ENCODE peak calls at places on chromosomes 13 and 19, in five cellular contexts. A is psoas muscle, E is ascending aorta, U is pancreas, T is right lobe of liver. C is an unnamed sample. For H3K4me1, the result is how much of the 10 kb centered on the place peaks cover.

GRCh38 chr13:21672811-21673591 is 2.1 kb downstream of the FGF9 start:
- DNase-seq in E (no peak), A (no peak), T (no peak), U (no peak), C (no peak)

GRCh38 chr13:41668130-41668757 is 210.9 kb downstream of the RGCC start:
- DNase-seq in E (no peak), U (no peak), T (peak), A (no peak), C (peak)

GRCh38 chr19:5166262-5166661 is 174.3 kb downstream of the PTPRS start:
- DNase-seq in U (no peak), E (no peak), A (no peak), T (no peak), C (no peak)

GRCh38 chr13:112740502-112741131 is 50.8 kb downstream of the ATP11A start:
- DNase-seq in E (no peak), U (no peak), T (peak), A (peak), C (no peak)

GRCh38 chr19:41264581-41265375 is 606 bp downstream of the HNRNPUL1 start:
- DNase-seq in E (no peak), A (peak), U (peak), T (peak), C (peak)

GRCh38 chr13:113187263-113187669 is 21.2 kb downstream of the PCID2 start:
- DNase-seq in A (peak), E (peak), U (no peak), T (peak), C (no peak)

GRCh38 chr13:108345016-108345415 is 75.5 kb downstream of the TNFSF13B start:
- DNase-seq in U (no peak), T (no peak), A (no peak), E (no peak), C (no peak)

GRCh38 chr13:24605923-24606372 is 74.3 kb upstream of the ATP12A start:
- DNase-seq in A (no peak), T (no peak), U (no peak), E (no peak), C (no peak)

GRCh38 chr13:98990701-98991100 is 12.8 kb upstream of the DOCK9 start:
- DNase-seq in T (no peak), E (no peak), U (no peak), A (no peak), C (no peak)

GRCh38 chr13:97028441-97029299 is 34.4 kb upstream of the OXGR1 start:
- DNase-seq in E (no peak), U (no peak), A (peak), T (peak), C (peak)

GRCh38 chr13:100597253-100597652 is 8.7 kb upstream of the GGACT start:
- DNase-seq in A (no peak), E (no peak), T (no peak), U (no peak), C (no peak)

GRCh38 chr19:5072115-5072514 is 103.2 kb downstream of the KDM4B start:
- DNase-seq in E (no peak), A (peak), T (no peak), U (no peak), C (no peak)

DNA sequence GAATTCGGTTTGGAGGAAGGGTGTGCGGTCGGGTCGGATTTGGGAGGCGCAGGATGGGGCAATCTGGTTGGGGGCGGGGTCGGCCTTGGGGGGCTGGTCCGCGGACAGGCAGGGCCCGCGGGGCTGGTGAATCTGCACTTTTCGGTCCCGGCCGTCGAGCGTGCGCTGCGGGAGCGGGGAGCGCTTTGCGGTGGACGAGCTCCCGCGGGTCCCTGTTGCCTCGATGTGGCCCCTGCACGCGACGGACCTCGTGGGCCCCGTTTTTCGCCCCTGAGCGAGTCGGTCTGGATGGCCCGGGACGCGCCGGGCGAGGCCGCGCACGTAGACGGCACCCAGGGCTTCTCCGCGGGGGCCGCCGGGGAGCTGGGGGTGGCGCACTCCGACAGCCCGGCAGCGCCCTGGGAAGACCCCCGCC is 11.8 kb downstream of the PEAK3 start:
- DNase-seq in U (peak), T (peak), A (peak), E (no peak), C (no peak)
- H3K4me1 ChIP-seq in U (under half), T (under half), A (under half), E (under half), C (under half)

GRCh38 chr19:45117666-45118065 is 24.7 kb downstream of the PPP1R37 start:
- DNase-seq in T (no peak), E (no peak), U (no peak), A (no peak), C (peak)
- H3K4me1 ChIP-seq in T (under half), E (under half), U (under half), A (under half), C (under half)

GRCh38 chr19:6739390-6739883 is at the start of gene TRIP10:
- DNase-seq in T (peak), E (peak), U (peak), A (peak), C (peak)
- H3K4me1 ChIP-seq in T (under half), E (under half), U (under half), A (under half), C (under half)

GRCh38 chr19:15576526-15577156 is 38.4 kb upstream of the CYP4F8 start:
- DNase-seq in T (no peak), E (no peak), U (no peak), A (no peak), C (no peak)
- H3K4me1 ChIP-seq in T (under half), E (under half), U (under half), A (under half), C (under half)